ENCODE peak calls at places on chromosomes 4 and X, in ten cellular contexts. Z, P, G, H, D, W, Y, C, R and J are unnamed samples.

GRCh38 chr4:183816882-183817509 is 88.1 kb upstream of the STOX2 start:
- DNase-seq in Z (no peak), P (no peak), G (no peak), H (no peak), D (no peak), W (no peak), Y (no peak), C (no peak), R (no peak), J (no peak)

GRCh38 chr4:45183905-45184304 is 457.5 kb upstream of the GNPDA2 start:
- DNase-seq in Z (no peak), P (no peak), G (no peak), H (no peak), D (no peak), W (no peak), Y (no peak), C (no peak), R (no peak), J (no peak)

GRCh38 chrX:3044671-3045070 is 3.4 kb downstream of the ARSF start:
- DNase-seq in Z (no peak), P (no peak), G (no peak), H (no peak), D (no peak), W (no peak), Y (no peak), C (no peak), R (no peak), J (no peak)

GRCh38 chr4:52095374-52095773 is 44.3 kb downstream of the SPATA18 start:
- DNase-seq in Z (no peak), P (no peak), G (no peak), H (no peak), D (no peak), W (no peak), Y (no peak), C (no peak), R (no peak), J (no peak)

GRCh38 chrX:105829006-105829405 is 6.7 kb downstream of the NRK start:
- DNase-seq in Z (no peak), P (no peak), G (no peak), H (no peak), D (no peak), W (peak; percentile 2), Y (no peak), C (no peak), R (no peak), J (no peak)

GRCh38 chr4:60241886-60242285 is 958.2 kb upstream of the ADGRL3 start:
- DNase-seq in Z (no peak), P (no peak), G (no peak), H (no peak), D (no peak), W (no peak), Y (no peak), C (no peak), R (no peak), J (no peak)

GRCh38 chrX:42085836-42086235 is 162.5 kb upstream of the CASK start:
- DNase-seq in Z (no peak), P (no peak), G (no peak), H (no peak), D (no peak), W (peak; percentile 54), Y (no peak), C (no peak), R (no peak), J (no peak)

GRCh38 chr4:174156239-174156826 is 127.1 kb downstream of the FBXO8 start:
- DNase-seq in Z (no peak), P (no peak), G (no peak), H (peak; percentile 35), D (no peak), W (peak; percentile 51), Y (peak; percentile 19), C (no peak), R (peak; percentile 78), J (peak; percentile 27)

GRCh38 chr4:100649478-100649877 is 131.7 kb upstream of the EMCN start:
- DNase-seq in Z (no peak), P (no peak), G (no peak), H (no peak), D (no peak), W (no peak), Y (no peak), C (no peak), R (no peak), J (no peak)

GRCh38 chrX:17007134-17007768 is 60.8 kb downstream of the REPS2 start:
- DNase-seq in Z (no peak), P (no peak), G (no peak), H (no peak), D (no peak), W (peak; percentile 11), Y (no peak), C (no peak), R (no peak), J (peak; percentile 32)

GRCh38 chrX:53184836-53185235 is 40.2 kb downstream of the KDM5C start:
- DNase-seq in Z (no peak), P (no peak), G (no peak), H (peak; percentile 54), D (no peak), W (peak; percentile 27), Y (no peak), C (no peak), R (no peak), J (no peak)

GRCh38 chr4:20408596-20408995 is 156.9 kb downstream of the SLIT2 start:
- DNase-seq in Z (no peak), P (no peak), G (no peak), H (no peak), D (no peak), W (peak; percentile 24), Y (no peak), C (no peak), R (no peak), J (no peak)